ENCODE peak calls at places on chromosomes 7 and 10, in five cellular contexts. W, O, E, Y and Z are unnamed samples.

GRCh38 chr7:103445228-103446020 is 583 bp downstream of the SLC26A5 start:
- DNase-seq in O (no peak), Y (peak), W (no peak), E (no peak), Z (no peak)

GRCh38 chr10:132172091-132173066 is 14.4 kb upstream of the DPYSL4 start:
- DNase-seq in Y (no peak), W (no peak), E (no peak), O (no peak), Z (no peak)

GRCh38 chr10:25113231-25114035 is 61.4 kb upstream of the GPR158 start:
- DNase-seq in Y (peak), O (peak), W (peak), E (peak), Z (peak)

GRCh38 chr10:124536496-124537050 is 75.0 kb downstream of the LHPP start:
- DNase-seq in W (no peak), Y (no peak), O (no peak), E (no peak), Z (no peak)

GRCh38 chr10:23917251-23917908 is 291.6 kb upstream of the KIAA1217 start:
- DNase-seq in E (no peak), Y (no peak), W (no peak), O (no peak), Z (no peak)

GRCh38 chr10:103890194-103890658 is 27.8 kb downstream of the STN1 start:
- DNase-seq in W (no peak), E (no peak), Y (peak), O (peak), Z (no peak)

GRCh38 chr10:23786594-23786993 is 347.7 kb downstream of the OTUD1 start:
- DNase-seq in E (no peak), W (no peak), Y (no peak), O (no peak), Z (no peak)

GRCh38 chr7:115216652-115217051 is 294.8 kb downstream of the MDFIC start:
- DNase-seq in Y (no peak), W (no peak), E (no peak), O (no peak), Z (no peak)

GRCh38 chr10:34121974-34122282 is 693.2 kb downstream of the PARD3 start:
- DNase-seq in W (peak), O (no peak), Y (peak), E (no peak), Z (no peak)

GRCh38 chr7:25391295-25391861 is 163.1 kb upstream of the NPVF start:
- DNase-seq in W (peak), Y (peak), E (no peak), O (no peak), Z (peak)

GRCh38 chr10:97718659-97719142 is 5.2 kb downstream of the MARVELD1 start:
- DNase-seq in W (no peak), Y (peak), O (peak), E (no peak), Z (no peak)

GRCh38 chr7:121960678-121961461 is 87.9 kb downstream of the PTPRZ1 start:
- DNase-seq in E (no peak), W (no peak), O (peak), Y (peak), Z (no peak)

GRCh38 chr10:119348106-119348505 is 140.7 kb downstream of the GRK5 start:
- DNase-seq in Y (no peak), E (no peak), O (no peak), W (no peak), Z (no peak)
- H3K4me3 ChIP-seq in Y (no peak), E (no peak), O (no peak), W (no peak), Z (no peak)

GRCh38 chr10:6255548-6256061 is 52.9 kb downstream of the PFKFB3 start:
- DNase-seq in W (no peak), O (peak), Y (no peak), E (no peak), Z (no peak)

GRCh38 chr10:6254200-6254599 is 51.5 kb downstream of the PFKFB3 start:
- DNase-seq in Y (no peak), E (no peak), W (no peak), O (no peak), Z (no peak)

GRCh38 chr10:6247041-6247712 is 44.4 kb downstream of the PFKFB3 start:
- DNase-seq in W (no peak), Y (peak), E (no peak), O (no peak), Z (no peak)

GRCh38 chr10:6256439-6256838 is 53.7 kb downstream of the PFKFB3 start:
- DNase-seq in O (no peak), W (no peak), Y (no peak), E (no peak), Z (no peak)

GRCh38 chr10:6250745-6251144 is 48.0 kb downstream of the PFKFB3 start:
- DNase-seq in E (no peak), O (no peak), Y (no peak), W (no peak), Z (no peak)
- H3K4me3 ChIP-seq in E (no peak), O (no peak), Y (no peak), W (no peak), Z (no peak)

DNA sequence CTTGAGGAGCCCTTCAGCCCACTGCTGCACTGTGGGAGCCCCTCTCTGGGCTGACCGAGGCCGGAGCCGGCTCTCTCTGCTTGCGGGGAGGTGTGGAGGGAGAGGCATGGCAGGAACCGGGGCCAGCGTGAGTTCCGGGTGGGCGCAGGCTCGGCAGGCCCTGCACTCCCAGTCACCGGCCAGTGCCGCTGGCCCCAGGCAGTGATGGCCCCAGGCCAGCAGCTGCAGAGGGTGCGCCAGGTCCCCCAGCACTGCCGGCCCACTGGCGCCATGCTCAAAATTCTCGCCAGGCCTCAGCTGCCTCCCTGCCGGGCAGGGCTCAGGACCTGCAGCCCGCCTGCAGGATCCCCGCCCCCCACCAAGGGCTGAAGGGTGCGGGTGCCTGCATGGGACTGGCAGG is 128.4 kb upstream of the STARD3NL start:
- DNase-seq in O (no peak), W (no peak), E (no peak), Y (no peak), Z (no peak)
- H3K4me3 ChIP-seq in O (no peak), W (no peak), E (no peak), Y (no peak), Z (no peak)

GRCh38 chr10:129960493-129961273 is 3.4 kb downstream of the EBF3 start:
- DNase-seq in Y (no peak), O (no peak), E (no peak), W (no peak), Z (no peak)

GRCh38 chr10:129961274-129961839 is 2.7 kb downstream of the EBF3 start:
- DNase-seq in W (no peak), O (no peak), E (no peak), Y (peak), Z (no peak)

GRCh38 chr10:129958686-129959543 is 5.2 kb downstream of the EBF3 start:
- DNase-seq in E (no peak), Y (peak), W (no peak), O (no peak), Z (peak)

GRCh38 chr10:129958118-129958685 is 5.9 kb downstream of the EBF3 start:
- DNase-seq in Y (peak), O (no peak), W (no peak), E (no peak), Z (peak)

DNA sequence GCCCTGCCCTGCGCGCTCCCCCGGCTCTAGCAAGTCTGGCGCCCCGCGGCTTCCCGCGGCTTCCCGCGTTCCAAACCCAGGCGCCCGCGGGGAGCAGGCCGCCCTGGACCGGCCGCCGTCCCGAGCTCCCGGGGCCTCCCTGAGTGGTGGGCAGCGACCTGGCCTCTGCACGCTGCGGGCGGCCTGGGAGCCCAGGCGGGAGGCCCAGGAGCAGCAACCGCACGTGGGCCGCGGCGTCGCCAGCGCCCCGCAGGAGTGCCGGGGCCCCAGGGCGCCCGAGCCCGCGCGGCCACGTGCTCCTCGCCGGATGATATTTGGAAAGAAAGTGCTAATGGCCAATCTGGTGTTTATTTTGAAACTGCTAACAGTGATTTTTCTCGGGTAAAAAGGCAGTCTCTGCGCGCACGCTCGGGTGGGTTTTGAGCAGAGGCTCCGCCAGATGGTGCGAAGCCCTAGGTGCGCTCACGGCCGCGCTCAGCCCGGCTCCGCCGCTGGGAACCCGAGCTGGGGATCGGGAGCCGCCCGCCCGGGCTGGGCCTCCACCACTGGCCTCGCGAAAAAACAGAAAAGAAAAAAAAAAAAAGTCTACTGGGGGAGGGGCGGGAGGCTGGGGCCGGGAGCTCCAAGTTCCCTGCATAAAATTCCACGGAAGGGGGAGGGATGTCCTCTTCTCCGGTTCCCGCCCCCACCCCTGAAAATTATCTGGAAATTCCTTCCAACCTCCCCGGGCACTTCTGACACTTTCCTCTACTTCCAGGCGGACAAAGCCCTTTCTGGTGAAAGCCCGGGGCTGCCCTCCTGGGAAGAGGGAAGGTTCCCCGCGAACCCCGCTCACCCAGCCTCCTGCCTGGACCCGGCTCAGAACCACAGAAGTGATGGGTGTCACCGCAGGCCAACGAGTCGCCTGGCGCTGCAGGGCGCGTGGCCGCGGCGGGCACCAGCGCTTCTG is 4.3 kb downstream of the EBF3 start:
- DNase-seq in O (no peak), Y (peak), W (no peak), E (no peak), Z (peak)
- H3K4me3 ChIP-seq in O (no peak), Y (peak), W (no peak), E (peak), Z (peak)

GRCh38 chr7:23175820-23176385 is 5.9 kb upstream of the NUP42 start:
- DNase-seq in O (no peak), Y (no peak), W (no peak), E (no peak), Z (no peak)
- H3K4me3 ChIP-seq in O (no peak), Y (no peak), W (no peak), E (no peak), Z (no peak)

GRCh38 chr7:98119257-98119918 is 12.7 kb downstream of the LMTK2 start:
- DNase-seq in O (peak), W (no peak), Y (peak), E (no peak), Z (no peak)
- H3K4me3 ChIP-seq in O (peak), W (no peak), Y (no peak), E (no peak), Z (no peak)

GRCh38 chr7:151194188-151194587 is 7.1 kb upstream of the ASB10 start:
- DNase-seq in W (no peak), E (no peak), O (no peak), Y (no peak), Z (no peak)
- H3K4me3 ChIP-seq in W (no peak), E (no peak), O (no peak), Y (no peak), Z (no peak)

DNA sequence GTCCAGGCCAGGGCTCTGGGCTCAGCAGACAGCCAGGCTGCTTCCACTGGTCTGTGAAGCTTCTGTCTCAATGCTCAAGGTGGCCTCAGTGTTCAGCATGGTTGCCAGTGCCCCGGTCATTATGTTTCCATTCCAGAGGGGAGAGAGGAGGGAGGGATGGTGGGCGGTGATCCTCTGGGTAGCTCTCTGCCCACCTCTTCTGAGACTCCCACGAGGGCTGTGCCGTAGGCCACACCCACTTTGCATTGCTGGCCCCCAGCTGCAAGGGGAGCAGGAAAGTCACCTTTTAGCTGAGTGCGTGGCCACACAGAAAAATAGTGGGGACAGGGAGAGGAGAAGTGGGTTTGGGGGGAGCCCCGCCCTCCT is 42.5 kb downstream of the FOXK1 start:
- DNase-seq in W (no peak), E (no peak), O (peak), Y (peak), Z (no peak)
- H3K4me3 ChIP-seq in W (peak), E (peak), O (peak), Y (peak), Z (no peak)

GRCh38 chr7:135744938-135745701 is 3.5 kb downstream of the FAM180A start:
- DNase-seq in Y (peak), O (peak), E (no peak), W (no peak), Z (no peak)

GRCh38 chr7:135748770-135749169 is at the start of gene FAM180A:
- DNase-seq in W (no peak), Y (peak), O (peak), E (no peak), Z (no peak)

GRCh38 chr7:135743907-135744789 is 4.5 kb downstream of the FAM180A start:
- DNase-seq in E (no peak), O (no peak), W (no peak), Y (peak), Z (no peak)

GRCh38 chr7:135747366-135747765 is 1.2 kb downstream of the FAM180A start:
- DNase-seq in O (no peak), Y (no peak), W (no peak), E (no peak), Z (no peak)

DNA sequence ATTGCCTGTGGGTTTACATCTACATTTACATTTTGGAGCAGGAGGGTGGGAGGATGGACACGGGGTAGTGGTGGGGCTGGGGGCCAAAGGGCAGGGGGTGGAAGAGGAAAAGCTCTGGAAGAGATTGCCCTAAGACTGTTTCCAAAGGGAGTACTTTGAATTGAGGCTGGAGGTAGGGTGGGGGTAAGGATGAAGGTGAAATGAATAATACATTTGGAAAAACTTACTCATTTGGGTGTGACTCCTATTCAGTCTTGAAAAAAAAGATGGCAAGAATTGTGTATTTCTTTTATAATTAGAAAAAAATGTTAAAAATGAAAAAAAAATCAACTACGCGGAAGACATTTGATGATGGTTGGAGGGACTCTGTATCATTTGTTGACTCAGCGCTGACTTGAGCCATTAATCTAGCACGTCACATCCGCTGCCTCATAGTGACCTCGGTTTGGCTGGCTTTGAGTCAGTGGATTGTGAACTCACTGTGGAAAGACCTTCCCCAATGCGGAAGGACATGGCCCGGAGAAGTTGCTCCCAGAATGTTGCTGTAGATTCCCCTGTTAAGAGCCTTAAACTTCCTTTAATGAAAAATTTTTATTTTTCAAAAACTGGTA is 2.8 kb downstream of the FAM180A start:
- DNase-seq in W (no peak), E (peak), Y (peak), O (peak), Z (no peak)
- H3K4me3 ChIP-seq in W (no peak), E (no peak), Y (no peak), O (no peak), Z (no peak)